ENCODE peak calls at places on chromosomes 3 and 15, in seven cellular contexts. K is bronchial epithelial cell; J is activated naive CD8-positive, alpha-beta T cell treated with anti-CD3 and anti-CD28 coated beads, Interleukin-2, amount 50 U/mL, for 24 hours; R is choroid plexus epithelial cell; C is AG08396; M is posterior cingulate gyrus; B is BJ. H is an unnamed sample.

GRCh38 chr15:85443593-85444328 is 63.4 kb downstream of the AKAP13 start:
- DNase-seq in J (peak), K (peak), C (peak), B (no peak), R (peak), M (no peak), H (peak)

GRCh38 chr15:89486726-89487050 is 9.7 kb downstream of the RHCG start:
- DNase-seq in J (peak), C (no peak), M (no peak), K (no peak), B (no peak), R (no peak), H (peak)

GRCh38 chr15:68372291-68372811 is 59.6 kb downstream of the ITGA11 start:
- DNase-seq in K (peak), J (no peak), C (peak), R (peak), B (no peak), M (no peak), H (peak)

GRCh38 chr3:24156466-24156865 is 211.4 kb downstream of the NR1D2 start:
- DNase-seq in C (no peak), J (no peak), K (peak), B (peak), M (no peak), R (peak), H (no peak)

GRCh38 chr15:52552303-52552702 is 16.5 kb downstream of the ARPP19 start:
- DNase-seq in C (no peak), J (no peak), M (no peak), K (no peak), B (no peak), R (no peak), H (no peak)

GRCh38 chr15:99059010-99059981 is 45.6 kb upstream of the SYNM start:
- DNase-seq in B (peak), J (peak), R (peak), K (peak), M (peak), C (peak), H (peak)

GRCh38 chr3:115784739-115785571 is 161.6 kb downstream of the GAP43 start:
- DNase-seq in C (peak), R (peak), K (peak), J (no peak), B (peak), M (no peak), H (no peak)

GRCh38 chr3:154224366-154224765 is 99.9 kb downstream of the DHX36 start:
- DNase-seq in B (no peak), J (no peak), M (no peak), R (no peak), K (no peak), C (no peak), H (no peak)

GRCh38 chr3:147377412-147378185 is 28.7 kb downstream of the ZIC4 start:
- DNase-seq in C (no peak), B (no peak), R (peak), J (no peak), K (no peak), M (no peak), H (no peak)

GRCh38 chr3:65597952-65598413 is 440.7 kb downstream of the MAGI1 start:
- DNase-seq in R (no peak), J (no peak), C (no peak), M (peak), B (no peak), K (no peak), H (no peak)

GRCh38 chr15:75694241-75695182 is 18.1 kb downstream of the CSPG4 start:
- DNase-seq in M (peak), B (peak), J (peak), C (peak), R (peak), K (peak), H (peak)

H was measured in RWPE1.